ENCODE peak calls at places on chromosomes 2 and 18, in four cellular contexts. Y is SK-N-SH, S is K562, H is HCT116. W is an unnamed sample. For H3K27me3, the result is how much of the 10 kb centered on the place peaks cover.

GRCh38 chr18:34659579-34660517 is 50.2 kb upstream of the DTNA start:
- DNase-seq in H (peak), S (no peak), Y (peak), W (peak)

GRCh38 chr18:9808530-9809241 is 77.1 kb upstream of the TXNDC2 start:
- DNase-seq in H (no peak), Y (no peak), S (no peak), W (peak)

GRCh38 chr18:12774982-12775381 is 72.1 kb downstream of the PSMG2 start:
- DNase-seq in Y (no peak), H (no peak), S (no peak), W (no peak)

GRCh38 chr18:3799515-3799914 is 349.5 kb downstream of the TGIF1 start:
- DNase-seq in Y (no peak), S (no peak), H (no peak), W (no peak)

GRCh38 chr18:77140439-77141109 is 8.0 kb upstream of the MBP start:
- DNase-seq in H (no peak), S (no peak), Y (no peak), W (no peak)

GRCh38 chr2:150030440-150030839 is 442.9 kb upstream of the MMADHC start:
- DNase-seq in Y (no peak), S (no peak), H (no peak), W (no peak)

GRCh38 chr2:230991598-230991997 is 4.3 kb upstream of the SPATA3 start:
- DNase-seq in Y (no peak), S (no peak), H (no peak), W (no peak)

GRCh38 chr2:9556121-9556869 is 665 bp upstream of the ADAM17 start:
- DNase-seq in H (no peak), Y (no peak), S (no peak), W (no peak)

GRCh38 chr2:85534099-85534498 is 4.9 kb upstream of the MAT2A start:
- DNase-seq in H (no peak), S (no peak), Y (no peak), W (no peak)

GRCh38 chr2:30862054-30862651 is 54.9 kb upstream of the CAPN13 start:
- DNase-seq in S (peak), H (peak), Y (peak), W (peak)

GRCh38 chr2:191217580-191217979 is 27.6 kb upstream of the MYO1B start:
- DNase-seq in H (no peak), S (no peak), Y (no peak), W (peak)

GRCh38 chr2:74531666-74532065 is 1.9 kb downstream of the HTRA2 start:
- DNase-seq in Y (no peak), S (no peak), H (no peak), W (no peak)

GRCh38 chr2:33241581-33241980 is 234.9 kb upstream of the RASGRP3 start:
- DNase-seq in S (no peak), H (no peak), Y (no peak), W (no peak)

GRCh38 chr2:228798931-228799588 is 472.0 kb downstream of the PID1 start:
- DNase-seq in Y (no peak), H (no peak), S (no peak), W (no peak)

GRCh38 chr18:36212301-36212977 is 25.1 kb downstream of the MOCOS start:
- DNase-seq in Y (no peak), S (peak), H (no peak), W (no peak)

GRCh38 chr2:187336332-187336731 is 111.7 kb downstream of the CALCRL start:
- DNase-seq in Y (no peak), H (no peak), S (no peak), W (no peak)

GRCh38 chr2:113895301-113895700 is 5.4 kb downstream of the ACTR3 start:
- DNase-seq in H (no peak), Y (no peak), S (no peak), W (no peak)

GRCh38 chr2:83517727-83518368 is 941.2 kb downstream of the SUCLG1 start:
- DNase-seq in Y (no peak), S (no peak), H (no peak), W (no peak)

GRCh38 chr2:165573534-165574461 is 104.3 kb downstream of the CSRNP3 start:
- DNase-seq in H (no peak), S (no peak), Y (peak), W (peak)

GRCh38 chr2:105344704-105345345 is 7.5 kb downstream of the C2orf49 start:
- DNase-seq in Y (peak), S (no peak), H (no peak), W (peak)

GRCh38 chr2:109312902-109313301 is 183.9 kb downstream of the SH3RF3 start:
- DNase-seq in S (no peak), Y (no peak), H (no peak), W (no peak)

GRCh38 chr2:216644846-216645635 is 11.8 kb downstream of the IGFBP2 start:
- DNase-seq in Y (no peak), H (no peak), S (no peak), W (no peak)

GRCh38 chr2:43837831-43838559 is 644 bp downstream of the ABCG5 start:
- DNase-seq in S (no peak), Y (no peak), H (no peak), W (no peak)

GRCh38 chr2:166000401-166000800 is 46.8 kb upstream of the TTC21B start:
- DNase-seq in Y (no peak), S (no peak), H (no peak), W (no peak)

GRCh38 chr18:47689386-47689785 is 241.1 kb downstream of the SMAD2 start:
- DNase-seq in H (no peak), Y (no peak), S (no peak), W (no peak)

GRCh38 chr2:156933580-156934225 is 323.8 kb upstream of the GALNT5 start:
- DNase-seq in H (no peak), Y (no peak), S (no peak), W (no peak)

DNA sequence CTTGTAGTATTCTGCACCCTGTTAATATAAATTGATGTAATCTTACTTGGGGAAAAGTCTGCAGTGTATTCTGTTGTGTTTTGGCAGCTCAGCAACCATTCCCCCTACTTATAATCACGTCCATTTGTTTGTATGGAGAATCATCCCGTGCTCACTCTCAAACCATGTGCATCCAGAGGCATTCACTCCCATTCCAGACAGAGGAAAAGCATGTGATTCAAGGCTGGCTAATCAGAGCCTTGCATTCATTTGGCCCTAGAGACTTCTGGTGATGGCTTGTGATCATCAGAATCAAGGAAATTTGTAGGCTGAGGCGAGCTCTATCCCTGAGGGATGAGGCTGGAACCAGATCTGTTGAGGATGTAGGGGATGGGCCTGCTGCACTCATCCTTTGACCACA is 5.1 kb upstream of the WIPF1 start:
- DNase-seq in Y (no peak), H (no peak), S (no peak), W (no peak)
- H3K27me3 ChIP-seq in Y (under half), H (under half), S (under half), W (under half)

DNA sequence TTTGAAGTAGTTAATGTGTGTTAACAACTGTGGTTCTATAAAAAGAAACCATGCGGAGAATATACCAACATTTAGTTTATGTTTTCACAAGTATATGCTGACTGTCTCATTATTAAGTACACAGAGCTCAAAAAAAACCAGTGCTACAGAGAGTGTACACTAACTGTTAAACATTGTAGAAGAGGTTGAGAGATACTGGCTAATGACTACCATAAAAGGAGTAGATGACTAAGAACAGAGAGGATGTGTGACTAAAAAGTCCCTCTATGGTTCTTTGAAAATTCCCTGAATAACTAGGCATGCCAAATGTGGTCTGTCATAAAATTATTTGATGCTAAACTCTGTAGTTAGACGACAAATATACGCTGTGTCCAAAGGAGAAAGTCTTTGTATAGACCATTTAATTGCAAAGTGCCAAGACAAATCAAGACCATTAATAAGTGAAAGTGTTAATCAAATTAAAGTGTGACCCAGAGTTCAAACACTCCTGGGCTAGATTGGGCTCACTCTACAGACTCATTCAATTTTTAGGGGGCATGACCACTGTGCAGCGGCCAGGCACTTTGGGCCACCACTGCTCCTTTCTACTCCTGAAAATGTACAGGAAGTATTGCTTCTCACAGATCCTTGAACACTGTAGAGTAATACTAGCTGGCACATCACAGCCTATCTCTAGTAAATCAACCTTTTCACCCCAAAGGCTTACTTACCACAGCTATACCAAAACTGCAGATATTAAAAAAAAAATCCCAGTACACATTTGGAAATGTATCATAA is 45.1 kb upstream of the SERTAD2 start:
- DNase-seq in H (peak), S (no peak), Y (no peak), W (peak)
- TF ChIP-seq ELF1 in H (no peak), S (no peak), Y (no peak), W (no peak)

GRCh38 chr2:66481100-66481549 is 46.2 kb downstream of the MEIS1 start:
- DNase-seq in Y (no peak), S (peak), H (no peak), W (no peak)
- TF ChIP-seq JUND in Y (peak), S (peak), H (no peak), W (no peak)

GRCh38 chr2:41998201-41998781 is 49.5 kb upstream of the PKDCC start:
- DNase-seq in S (no peak), H (no peak), Y (no peak), W (no peak)

GRCh38 chr2:42007596-42007995 is 40.2 kb upstream of the PKDCC start:
- DNase-seq in H (no peak), Y (no peak), S (no peak), W (no peak)

GRCh38 chr2:41999882-42000281 is 47.9 kb upstream of the PKDCC start:
- DNase-seq in H (no peak), Y (no peak), S (no peak), W (no peak)

GRCh38 chr2:41998789-41999470 is 48.9 kb upstream of the PKDCC start:
- DNase-seq in H (no peak), S (no peak), Y (peak), W (no peak)

DNA sequence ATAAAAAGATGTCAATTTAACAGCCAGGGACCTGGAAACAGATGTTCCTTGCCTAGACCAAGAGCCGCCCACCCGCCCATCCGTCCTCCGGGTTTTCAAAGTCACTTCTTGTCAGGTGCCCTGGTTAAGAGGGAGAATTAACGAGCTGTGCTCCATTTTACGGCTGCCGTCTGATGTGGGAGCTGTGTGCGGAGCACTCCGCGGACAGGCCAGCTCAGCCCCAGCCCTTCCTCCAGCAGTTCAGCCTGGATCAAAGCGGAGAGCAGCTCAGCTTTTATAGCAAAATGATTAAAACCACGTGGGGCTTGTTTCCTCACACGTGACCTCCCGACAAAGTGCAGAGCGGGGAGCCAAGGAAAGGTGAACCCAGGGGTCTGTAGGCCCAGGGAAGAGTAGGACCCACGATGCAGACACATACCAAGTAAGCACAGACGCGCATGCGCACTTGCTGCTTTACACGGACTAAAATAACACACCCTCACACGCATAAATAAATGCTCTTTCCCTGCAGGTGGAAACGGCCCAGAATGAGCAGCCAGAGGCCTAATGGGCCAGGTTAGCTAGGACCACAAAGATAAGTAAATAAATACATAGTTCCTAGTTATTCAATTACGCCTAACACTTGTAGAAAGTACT is 46.0 kb upstream of the PKDCC start:
- DNase-seq in S (no peak), Y (no peak), H (no peak), W (no peak)
- H3K27me3 ChIP-seq in S (under half), Y (under half), H (under half), W (under half)

W was measured in HepG2.